ENCODE peak calls at places on chromosomes 2 and 18, in six cellular contexts. X is AG04449; A is Daoy; W is effector memory CD8-positive, alpha-beta T cell; C is cardiac fibroblast; J is neural progenitor cell. K is an unnamed sample.

GRCh38 chr2:164739966-164740365 is 101.7 kb downstream of the COBLL1 start:
- DNase-seq in X (peak), A (peak), J (no peak), C (peak), W (no peak), K (peak)

GRCh38 chr2:179428659-179429058 is 164.0 kb upstream of the SESTD1 start:
- DNase-seq in C (peak), J (peak), W (no peak), X (no peak), A (no peak), K (no peak)

GRCh38 chr2:104929663-104930062 is 75.7 kb downstream of the POU3F3 start:
- DNase-seq in C (no peak), X (no peak), J (no peak), A (no peak), W (no peak), K (no peak)

GRCh38 chr2:9757430-9758287 is 85.6 kb upstream of the TAF1B start:
- DNase-seq in W (no peak), X (no peak), C (peak), J (peak), A (peak), K (peak)

GRCh38 chr2:74267068-74267467 is 68.7 kb downstream of the MTHFD2 start:
- DNase-seq in C (no peak), X (no peak), J (peak), A (peak), W (peak), K (no peak)

GRCh38 chr18:49650426-49650891 is 88.6 kb downstream of the LIPG start:
- DNase-seq in W (no peak), A (peak), X (no peak), J (no peak), C (no peak), K (no peak)

GRCh38 chr2:17728210-17728609 is 25.4 kb downstream of the SMC6 start:
- DNase-seq in A (no peak), J (no peak), W (no peak), C (no peak), X (no peak), K (no peak)

GRCh38 chr2:176552456-176553135 is 283.4 kb downstream of the MTX2 start:
- DNase-seq in C (peak), A (peak), W (no peak), J (no peak), X (peak), K (no peak)

GRCh38 chr18:61556316-61556715 is 223.1 kb downstream of the CDH20 start:
- DNase-seq in C (no peak), X (no peak), J (no peak), A (no peak), W (no peak), K (no peak)

GRCh38 chr2:88464166-88464565 is 11.7 kb upstream of the FOXI3 start:
- DNase-seq in A (no peak), C (no peak), W (no peak), J (no peak), X (no peak), K (no peak)

GRCh38 chr18:25052426-25052825 is 299.5 kb downstream of the ZNF521 start:
- DNase-seq in C (no peak), J (no peak), W (no peak), A (no peak), X (no peak), K (no peak)

GRCh38 chr2:85234879-85235278 is 92.9 kb downstream of the TGOLN2 start:
- DNase-seq in J (peak), A (no peak), X (no peak), C (no peak), W (no peak), K (no peak)

GRCh38 chr2:1550658-1551316 is 137.5 kb downstream of the TPO start:
- DNase-seq in W (peak), J (peak), X (no peak), A (peak), C (peak), K (peak)

GRCh38 chr2:215660687-215661086 is 224.8 kb upstream of the FN1 start:
- DNase-seq in A (peak), J (no peak), W (no peak), X (no peak), C (no peak), K (no peak)

GRCh38 chr2:71466301-71467179 is 13.2 kb downstream of the DYSF start:
- DNase-seq in X (no peak), J (peak), W (no peak), A (peak), C (no peak), K (peak)

GRCh38 chr2:42810971-42811865 is 18.8 kb upstream of the HAAO start:
- DNase-seq in X (no peak), C (peak), W (peak), A (peak), J (peak), K (peak)

GRCh38 chr2:120567128-120567527 is 168.5 kb upstream of the GLI2 start:
- DNase-seq in X (no peak), W (no peak), J (no peak), A (no peak), C (no peak), K (no peak)

GRCh38 chr2:151630372-151630771 is 103.9 kb downstream of the NEB start:
- DNase-seq in W (no peak), J (no peak), X (no peak), C (no peak), A (no peak), K (no peak)

K was measured in A673.